ENCODE peak calls at places on chromosomes 12 and 14, in six cellular contexts. T is IMR-90, H is H9, R is neuronal stem cell, Z is mesenchymal stem cell, C is H1. E is an unnamed sample.

GRCh38 chr14:89027097-89027740 is 202.8 kb downstream of the TTC8 start:
- DNase-seq in T (peak), H (peak), R (peak), Z (peak), C (peak), E (peak)

GRCh38 chr14:53591816-53592215 is 364.8 kb downstream of the BMP4 start:
- DNase-seq in T (peak), H (no peak), R (no peak), Z (no peak), C (no peak), E (no peak)

GRCh38 chr12:47767197-47767724 is 5.8 kb upstream of the SLC48A1 start:
- DNase-seq in T (peak), H (peak), R (no peak), Z (no peak), C (peak), E (peak)

GRCh38 chr14:32507029-32507984 is 178.2 kb downstream of the AKAP6 start:
- DNase-seq in T (peak), H (no peak), R (no peak), Z (peak), C (no peak), E (peak)

GRCh38 chr14:30525833-30526232 is 33.1 kb upstream of the G2E3 start:
- DNase-seq in T (peak), H (no peak), R (no peak), Z (peak), C (no peak), E (peak)

GRCh38 chr12:25054783-25055144 is 105.9 kb upstream of the BCAT1 start:
- DNase-seq in T (peak), H (no peak), R (no peak), Z (no peak), C (no peak), E (no peak)

GRCh38 chr12:132190012-132190755 is 45.9 kb downstream of the NOC4L start:
- DNase-seq in T (no peak), H (peak), R (no peak), Z (no peak), C (peak), E (no peak)

GRCh38 chr12:100189241-100190012 is 11.2 kb upstream of the ACTR6 start:
- DNase-seq in T (no peak), H (no peak), R (no peak), Z (no peak), C (no peak), E (no peak)

GRCh38 chr14:53715390-53715730 is 241.3 kb downstream of the BMP4 start:
- DNase-seq in T (peak), H (no peak), R (no peak), Z (peak), C (no peak), E (no peak)

GRCh38 chr12:22046968-22047390 is 961 bp downstream of the CMAS start:
- DNase-seq in T (peak), H (no peak), R (no peak), Z (no peak), C (no peak), E (no peak)

GRCh38 chr14:92253381-92253894 is 69.5 kb upstream of the SLC24A4 start:
- DNase-seq in T (no peak), H (peak), R (no peak), Z (no peak), C (peak), E (peak)

GRCh38 chr14:68139466-68140110 is 320.0 kb downstream of the RAD51B start:
- DNase-seq in T (no peak), H (no peak), R (no peak), Z (no peak), C (no peak), E (no peak)

GRCh38 chr14:74014299-74014698 is 4.8 kb downstream of the ENTPD5 start:
- DNase-seq in T (no peak), H (no peak), R (no peak), Z (peak), C (no peak), E (no peak)

GRCh38 chr12:65823481-65824313 is 586 bp upstream of the HMGA2 start:
- DNase-seq in T (peak), H (peak), R (peak), Z (peak), C (peak), E (peak)

GRCh38 chr12:104280703-104281458 is 22.7 kb upstream of the EID3 start:
- DNase-seq in T (peak), H (no peak), R (no peak), Z (peak), C (no peak), E (no peak)

GRCh38 chr14:99603471-99603933 is 505 bp downstream of the CCDC85C start:
- DNase-seq in T (peak), H (peak), R (no peak), Z (peak), C (peak), E (peak)

GRCh38 chr12:581321-581720 is 81.9 kb downstream of the NINJ2 start:
- DNase-seq in T (no peak), H (peak), R (no peak), Z (no peak), C (no peak), E (no peak)

GRCh38 chr12:123142948-123143752 is 7.7 kb downstream of the PITPNM2 start:
- DNase-seq in T (no peak), H (peak), R (no peak), Z (peak), C (no peak), E (no peak)

GRCh38 chr14:92693998-92694780 is 54.2 kb downstream of the LGMN start:
- DNase-seq in T (no peak), H (no peak), R (no peak), Z (no peak), C (no peak), E (no peak)

GRCh38 chr12:25977047-25977446 is 18.6 kb downstream of the RASSF8 start:
- DNase-seq in T (peak), H (no peak), R (no peak), Z (no peak), C (no peak), E (no peak)

GRCh38 chr12:15728118-15728598 is 61.0 kb downstream of the EPS8 start:
- DNase-seq in T (peak), H (no peak), R (no peak), Z (peak), C (no peak), E (no peak)

GRCh38 chr14:106738075-106738474 is 1211.7 kb downstream of the TMEM121 start:
- DNase-seq in T (no peak), H (no peak), R (no peak), Z (no peak), C (no peak), E (no peak)

GRCh38 chr12:110600254-110600653 is 13.7 kb upstream of the TCTN1 start:
- DNase-seq in T (peak), H (no peak), R (no peak), Z (peak), C (no peak), E (peak)

GRCh38 chr12:92505373-92506340 is 197.1 kb upstream of the PLEKHG7 start:
- DNase-seq in T (peak), H (no peak), R (peak), Z (peak), C (no peak), E (peak)

GRCh38 chr14:93346926-93347721 is at the start of gene COX8C:
- DNase-seq in T (no peak), H (peak), R (no peak), Z (no peak), C (no peak), E (no peak)

GRCh38 chr12:129566800-129567199 is 337.0 kb downstream of the TMEM132D start:
- DNase-seq in T (no peak), H (no peak), R (no peak), Z (no peak), C (no peak), E (no peak)

GRCh38 chr12:94997726-94998125 is 5.8 kb downstream of the NDUFA12 start:
- DNase-seq in T (no peak), H (no peak), R (no peak), Z (no peak), C (no peak), E (no peak)

GRCh38 chr14:101057394-101057793 is 153.9 kb upstream of the RTL1 start:
- DNase-seq in T (no peak), H (no peak), R (no peak), Z (no peak), C (no peak), E (no peak)

GRCh38 chr14:93185333-93185688 is 194 bp downstream of the LYSET start:
- DNase-seq in T (no peak), H (no peak), R (no peak), Z (no peak), C (no peak), E (no peak)

GRCh38 chr14:30443368-30444007 is 115.5 kb upstream of the G2E3 start:
- DNase-seq in T (peak), H (no peak), R (peak), Z (peak), C (no peak), E (peak)

GRCh38 chr12:119727600-119728436 is 59.9 kb downstream of the PRKAB1 start:
- DNase-seq in T (no peak), H (no peak), R (no peak), Z (no peak), C (no peak), E (no peak)

GRCh38 chr12:131239384-131240094 is 285.8 kb downstream of the ADGRD1 start:
- DNase-seq in T (no peak), H (no peak), R (no peak), Z (no peak), C (no peak), E (no peak)

GRCh38 chr12:32454866-32455265 is 55.5 kb downstream of the FGD4 start:
- DNase-seq in T (no peak), H (peak), R (peak), Z (peak), C (no peak), E (peak)

GRCh38 chr12:57929092-57929830 is 12.1 kb upstream of the ATP23 start:
- DNase-seq in T (no peak), H (no peak), R (no peak), Z (no peak), C (no peak), E (no peak)

GRCh38 chr12:49673446-49674317 is 33.5 kb downstream of the FMNL3 start:
- DNase-seq in T (peak), H (peak), R (peak), Z (peak), C (peak), E (peak)

GRCh38 chr12:107903377-107904061 is 129.0 kb downstream of the ASCL4 start:
- DNase-seq in T (no peak), H (peak), R (peak), Z (no peak), C (peak), E (peak)

GRCh38 chr14:58746261-58746660 is 108.5 kb downstream of the DACT1 start:
- DNase-seq in T (peak), H (no peak), R (no peak), Z (peak), C (no peak), E (no peak)

GRCh38 chr14:22303589-22304195 is 285.3 kb downstream of the DAD1 start:
- DNase-seq in T (peak), H (no peak), R (no peak), Z (peak), C (no peak), E (no peak)

GRCh38 chr14:65349100-65349499 is 63.4 kb upstream of the FUT8 start:
- DNase-seq in T (no peak), H (no peak), R (no peak), Z (peak), C (no peak), E (no peak)

GRCh38 chr14:65346895-65347294 is 65.6 kb upstream of the FUT8 start:
- DNase-seq in T (no peak), H (no peak), R (no peak), Z (no peak), C (no peak), E (no peak)

GRCh38 chr14:65351493-65352224 is 60.9 kb upstream of the FUT8 start:
- DNase-seq in T (no peak), H (no peak), R (no peak), Z (no peak), C (no peak), E (no peak)

GRCh38 chr14:65345264-65345663 is 67.3 kb upstream of the FUT8 start:
- DNase-seq in T (no peak), H (no peak), R (no peak), Z (no peak), C (no peak), E (no peak)

GRCh38 chr14:65348137-65348536 is 64.4 kb upstream of the FUT8 start:
- DNase-seq in T (no peak), H (no peak), R (no peak), Z (peak), C (no peak), E (no peak)
- H2BK15ac ChIP-seq in T (no peak), H (no peak), R (no peak), Z (no peak), C (no peak), E (no peak)

DNA sequence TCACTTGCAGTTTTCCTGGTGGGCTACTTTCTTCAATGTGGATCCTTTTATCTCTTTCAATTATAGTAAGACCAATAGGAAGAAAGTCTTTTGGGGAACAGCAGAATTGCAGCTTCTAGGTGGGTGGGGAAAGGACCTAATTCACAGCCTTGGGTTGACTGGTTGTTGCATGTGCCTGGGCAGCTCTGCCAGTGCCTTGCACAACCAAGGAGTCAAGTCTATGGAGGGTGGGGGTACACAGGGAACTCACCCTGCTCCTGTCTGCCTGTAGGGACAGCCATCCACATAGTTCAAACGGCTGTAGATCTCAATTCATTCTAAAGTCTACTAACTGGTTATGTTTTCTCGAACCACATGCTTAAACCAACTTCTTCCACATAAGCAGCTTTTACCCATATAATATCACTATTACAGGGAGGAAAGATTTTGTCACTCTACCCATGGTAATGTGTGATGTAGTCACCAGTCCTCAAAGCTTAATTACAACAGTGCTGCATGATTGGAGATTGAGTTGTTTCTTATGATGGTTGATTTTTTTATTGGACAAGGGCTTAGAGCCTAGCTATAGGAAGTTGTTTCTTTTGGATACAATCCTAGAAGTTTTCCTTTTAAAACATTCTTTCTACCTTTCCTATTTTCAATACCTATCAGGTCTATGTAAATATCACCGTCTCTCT is 117.7 kb upstream of the FRMD6 start:
- DNase-seq in T (no peak), H (no peak), R (no peak), Z (no peak), C (no peak), E (no peak)
- H3K23ac ChIP-seq in T (peak), H (no peak), R (no peak), Z (no peak), C (no peak), E (no peak)

DNA sequence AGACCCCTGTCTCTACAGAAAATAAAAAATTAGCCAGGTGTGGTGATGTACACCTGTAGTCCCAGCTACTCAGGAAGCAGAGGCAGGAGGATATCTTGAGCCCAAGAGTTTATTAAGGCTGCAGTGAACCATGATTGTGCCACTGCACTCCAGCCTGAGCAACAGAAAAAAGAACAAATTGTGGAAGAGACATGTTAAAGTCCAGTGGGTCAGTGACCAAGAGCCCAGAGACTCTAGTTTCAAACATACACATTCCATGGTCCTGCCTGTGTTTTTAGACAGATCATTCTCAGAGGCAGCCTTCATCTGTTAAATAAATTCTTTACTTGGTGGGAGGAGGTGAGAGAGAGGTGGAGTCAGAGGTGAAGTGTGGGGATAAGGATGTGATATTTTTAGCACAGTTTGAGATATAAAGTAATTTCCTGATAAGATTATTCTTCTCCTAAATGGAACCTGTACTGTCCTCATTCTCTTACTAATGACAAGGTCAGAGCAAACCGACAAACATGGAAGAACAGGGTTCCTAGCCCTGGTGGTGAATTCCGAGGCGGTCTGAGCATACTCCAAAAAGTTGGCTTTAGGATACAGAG is 48.7 kb downstream of the RASSF3 start:
- DNase-seq in T (no peak), H (no peak), R (no peak), Z (no peak), C (no peak), E (no peak)
- H3K18ac ChIP-seq in T (no peak), H (no peak), R (no peak), Z (no peak), C (no peak), E (no peak)

GRCh38 chr12:11824736-11825135 is 175.3 kb downstream of the ETV6 start:
- DNase-seq in T (no peak), H (no peak), R (no peak), Z (no peak), C (no peak), E (no peak)

GRCh38 chr12:11823593-11823992 is 174.1 kb downstream of the ETV6 start:
- DNase-seq in T (no peak), H (no peak), R (no peak), Z (no peak), C (no peak), E (no peak)

GRCh38 chr12:11825278-11825677 is 175.8 kb downstream of the ETV6 start:
- DNase-seq in T (no peak), H (no peak), R (no peak), Z (no peak), C (no peak), E (peak)

GRCh38 chr12:11823043-11823442 is 173.6 kb downstream of the ETV6 start:
- DNase-seq in T (peak), H (no peak), R (no peak), Z (peak), C (no peak), E (no peak)

GRCh38 chr12:11824069-11824468 is 174.6 kb downstream of the ETV6 start:
- DNase-seq in T (no peak), H (no peak), R (no peak), Z (no peak), C (no peak), E (no peak)
- H2BK15ac ChIP-seq in T (no peak), H (no peak), R (peak), Z (peak), C (peak), E (no peak)

E was measured in mesendoderm.